ENCODE peak calls at places on chromosomes 2 and 18, in eight cellular contexts. One of them, this sample, is unnamed.

GRCh38 chr18:7070466-7070865 is 47.1 kb downstream of the LAMA1 start:
- DNase-seq in HCT116: no peak
- DNase-seq in kidney: no peak
- DNase-seq in PC-9: no peak
- DNase-seq in lower lobe of right lung: no peak
- DNase-seq in foreskin fibroblast: no peak
- DNase-seq in cardiac fibroblast: no peak
- DNase-seq in AG04449: no peak
- DNase-seq in this sample: no peak

GRCh38 chr2:239602290-239603282 is 201.8 kb upstream of the HDAC4 start:
- DNase-seq in cardiac fibroblast: no peak
- DNase-seq in lower lobe of right lung: peak
- DNase-seq in HCT116: no peak
- DNase-seq in foreskin fibroblast: no peak
- DNase-seq in AG04449: no peak
- DNase-seq in kidney: no peak
- DNase-seq in PC-9: no peak
- DNase-seq in this sample: no peak

GRCh38 chr2:230723363-230723762 is 10.7 kb downstream of the CAB39 start:
- DNase-seq in kidney: no peak
- DNase-seq in PC-9: no peak
- DNase-seq in AG04449: no peak
- DNase-seq in cardiac fibroblast: peak
- DNase-seq in HCT116: no peak
- DNase-seq in lower lobe of right lung: no peak
- DNase-seq in foreskin fibroblast: no peak
- DNase-seq in this sample: no peak

GRCh38 chr2:70887550-70888229 is 48.0 kb upstream of the ATP6V1B1 start:
- DNase-seq in kidney: peak
- DNase-seq in lower lobe of right lung: no peak
- DNase-seq in cardiac fibroblast: no peak
- DNase-seq in AG04449: no peak
- DNase-seq in HCT116: no peak
- DNase-seq in PC-9: no peak
- DNase-seq in foreskin fibroblast: no peak
- DNase-seq in this sample: no peak

GRCh38 chr2:211944572-211944971 is 594.0 kb downstream of the ERBB4 start:
- DNase-seq in kidney: no peak
- DNase-seq in foreskin fibroblast: no peak
- DNase-seq in lower lobe of right lung: no peak
- DNase-seq in AG04449: no peak
- DNase-seq in HCT116: peak
- DNase-seq in cardiac fibroblast: no peak
- DNase-seq in PC-9: no peak
- DNase-seq in this sample: peak

GRCh38 chr2:224892574-224893204 is 149.6 kb downstream of the DOCK10 start:
- DNase-seq in cardiac fibroblast: no peak
- DNase-seq in HCT116: no peak
- DNase-seq in lower lobe of right lung: no peak
- DNase-seq in foreskin fibroblast: no peak
- DNase-seq in PC-9: no peak
- DNase-seq in kidney: no peak
- DNase-seq in AG04449: no peak
- DNase-seq in this sample: no peak

GRCh38 chr2:127355407-127356008 is 32.3 kb downstream of the MAP3K2 start:
- DNase-seq in foreskin fibroblast: no peak
- DNase-seq in kidney: no peak
- DNase-seq in cardiac fibroblast: peak
- DNase-seq in HCT116: peak
- DNase-seq in AG04449: no peak
- DNase-seq in lower lobe of right lung: no peak
- DNase-seq in PC-9: no peak
- DNase-seq in this sample: no peak

GRCh38 chr2:120219291-120219690 is 3.9 kb downstream of the TMEM185B start:
- DNase-seq in AG04449: no peak
- DNase-seq in cardiac fibroblast: no peak
- DNase-seq in lower lobe of right lung: no peak
- DNase-seq in kidney: no peak
- DNase-seq in PC-9: no peak
- DNase-seq in HCT116: no peak
- DNase-seq in foreskin fibroblast: no peak
- DNase-seq in this sample: no peak

GRCh38 chr18:57921708-57922107 is 118.6 kb upstream of the ATP8B1 start:
- DNase-seq in cardiac fibroblast: peak
- DNase-seq in PC-9: no peak
- DNase-seq in HCT116: peak
- DNase-seq in AG04449: no peak
- DNase-seq in lower lobe of right lung: no peak
- DNase-seq in kidney: no peak
- DNase-seq in foreskin fibroblast: no peak
- DNase-seq in this sample: no peak

GRCh38 chr2:77571545-77571944 is 49.4 kb upstream of the LRRTM4 start:
- DNase-seq in AG04449: no peak
- DNase-seq in foreskin fibroblast: no peak
- DNase-seq in kidney: no peak
- DNase-seq in cardiac fibroblast: no peak
- DNase-seq in PC-9: no peak
- DNase-seq in lower lobe of right lung: no peak
- DNase-seq in HCT116: no peak
- DNase-seq in this sample: no peak

GRCh38 chr2:218505754-218506371 is 62.3 kb downstream of the USP37 start:
- DNase-seq in AG04449: no peak
- DNase-seq in kidney: no peak
- DNase-seq in foreskin fibroblast: no peak
- DNase-seq in lower lobe of right lung: no peak
- DNase-seq in PC-9: no peak
- DNase-seq in HCT116: no peak
- DNase-seq in cardiac fibroblast: no peak
- DNase-seq in this sample: no peak

GRCh38 chr2:10514287-10514686 is 66.2 kb upstream of the ODC1 start:
- DNase-seq in AG04449: no peak
- DNase-seq in cardiac fibroblast: no peak
- DNase-seq in HCT116: no peak
- DNase-seq in foreskin fibroblast: no peak
- DNase-seq in kidney: peak
- DNase-seq in PC-9: no peak
- DNase-seq in lower lobe of right lung: no peak
- DNase-seq in this sample: no peak

GRCh38 chr2:118133916-118134315 is 45.6 kb downstream of the INSIG2 start:
- DNase-seq in cardiac fibroblast: no peak
- DNase-seq in lower lobe of right lung: no peak
- DNase-seq in foreskin fibroblast: no peak
- DNase-seq in HCT116: no peak
- DNase-seq in PC-9: peak
- DNase-seq in kidney: no peak
- DNase-seq in AG04449: no peak
- DNase-seq in this sample: no peak

GRCh38 chr18:75319905-75320304 is 107.6 kb downstream of the SMIM21 start:
- DNase-seq in cardiac fibroblast: no peak
- DNase-seq in HCT116: no peak
- DNase-seq in kidney: no peak
- DNase-seq in lower lobe of right lung: no peak
- DNase-seq in foreskin fibroblast: no peak
- DNase-seq in AG04449: no peak
- DNase-seq in PC-9: no peak
- DNase-seq in this sample: no peak

GRCh38 chr18:59517446-59518171 is 158.5 kb upstream of the LMAN1 start:
- DNase-seq in HCT116: no peak
- DNase-seq in kidney: no peak
- DNase-seq in cardiac fibroblast: peak
- DNase-seq in PC-9: no peak
- DNase-seq in foreskin fibroblast: no peak
- DNase-seq in AG04449: no peak
- DNase-seq in lower lobe of right lung: no peak
- DNase-seq in this sample: no peak

GRCh38 chr2:207828361-207829057 is 58.8 kb upstream of the FZD5 start:
- DNase-seq in AG04449: no peak
- DNase-seq in PC-9: peak
- DNase-seq in lower lobe of right lung: no peak
- DNase-seq in kidney: no peak
- DNase-seq in cardiac fibroblast: peak
- DNase-seq in foreskin fibroblast: no peak
- DNase-seq in HCT116: no peak
- DNase-seq in this sample: no peak

DNA sequence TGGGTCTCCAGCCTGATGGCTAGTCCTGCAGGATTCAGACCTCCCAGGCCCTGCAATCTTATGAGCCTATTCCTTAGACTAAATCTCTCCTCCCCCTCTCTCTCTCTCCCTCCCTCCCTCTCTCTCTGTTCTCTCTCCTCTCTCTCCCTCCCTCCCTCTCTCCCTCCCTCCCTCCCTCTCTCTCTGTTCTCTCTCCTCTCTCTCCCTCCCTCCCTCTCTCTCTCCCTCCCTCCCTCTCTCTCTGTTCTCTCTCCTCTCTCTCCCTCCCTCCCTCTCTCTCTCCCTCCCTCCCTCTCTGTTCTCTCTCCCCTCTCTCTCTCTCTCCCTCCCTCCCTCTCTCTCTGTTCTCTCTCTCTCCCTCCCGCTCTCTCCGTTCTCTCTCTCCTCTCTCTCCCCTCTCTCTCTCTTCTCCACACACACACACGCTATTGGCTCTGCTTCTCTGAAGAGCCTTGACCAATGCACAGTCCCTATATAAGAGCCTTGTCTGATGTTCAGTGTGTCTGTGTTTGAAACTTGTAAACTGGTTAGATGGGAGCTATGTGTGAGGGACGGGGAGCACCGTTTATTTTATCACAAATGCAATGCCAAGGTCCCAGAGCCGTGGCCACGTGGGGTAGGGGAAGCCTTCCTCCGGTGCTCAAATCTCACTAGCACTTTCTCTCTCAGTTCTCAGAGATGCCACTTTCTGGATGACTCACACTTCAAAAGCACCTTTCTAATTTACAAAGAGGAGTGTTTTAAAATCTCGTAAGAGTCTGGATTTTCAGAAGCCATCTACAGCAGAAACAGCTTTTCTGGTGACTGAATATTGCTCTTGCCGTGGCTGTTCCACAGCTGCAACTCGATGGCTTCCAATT is 9.4 kb upstream of the PRLH start:
- DNase-seq in cardiac fibroblast: no peak
- DNase-seq in foreskin fibroblast: no peak
- DNase-seq in kidney: peak
- DNase-seq in AG04449: no peak
- DNase-seq in HCT116: no peak
- DNase-seq in PC-9: no peak
- DNase-seq in lower lobe of right lung: no peak
- DNase-seq in this sample: peak
- TF ChIP-seq CTCF in cardiac fibroblast: no peak
- TF ChIP-seq CTCF in foreskin fibroblast: no peak
- TF ChIP-seq CTCF in kidney: no peak
- TF ChIP-seq CTCF in AG04449: no peak
- TF ChIP-seq CTCF in HCT116: no peak
- TF ChIP-seq CTCF in PC-9: no peak
- TF ChIP-seq CTCF in lower lobe of right lung: no peak
- TF ChIP-seq CTCF in this sample: no peak

GRCh38 chr2:180238729-180239128 is 231.6 kb upstream of the CWC22 start:
- DNase-seq in lower lobe of right lung: no peak
- DNase-seq in kidney: no peak
- DNase-seq in cardiac fibroblast: no peak
- DNase-seq in HCT116: no peak
- DNase-seq in PC-9: no peak
- DNase-seq in AG04449: no peak
- DNase-seq in foreskin fibroblast: no peak
- DNase-seq in this sample: no peak
- H3K4me3 ChIP-seq in lower lobe of right lung: no peak
- H3K4me3 ChIP-seq in kidney: no peak
- H3K4me3 ChIP-seq in cardiac fibroblast: no peak
- H3K4me3 ChIP-seq in HCT116: no peak
- H3K4me3 ChIP-seq in PC-9: no peak
- H3K4me3 ChIP-seq in AG04449: no peak
- H3K4me3 ChIP-seq in foreskin fibroblast: no peak
- H3K4me3 ChIP-seq in this sample: no peak

GRCh38 chr2:46231721-46232120 is 65.5 kb upstream of the EPAS1 start:
- DNase-seq in PC-9: no peak
- DNase-seq in foreskin fibroblast: no peak
- DNase-seq in lower lobe of right lung: no peak
- DNase-seq in cardiac fibroblast: no peak
- DNase-seq in HCT116: no peak
- DNase-seq in AG04449: no peak
- DNase-seq in kidney: no peak
- DNase-seq in this sample: no peak

GRCh38 chr2:46230677-46231425 is 66.4 kb upstream of the EPAS1 start:
- DNase-seq in PC-9: no peak
- DNase-seq in foreskin fibroblast: no peak
- DNase-seq in lower lobe of right lung: no peak
- DNase-seq in cardiac fibroblast: no peak
- DNase-seq in AG04449: no peak
- DNase-seq in kidney: no peak
- DNase-seq in HCT116: no peak
- DNase-seq in this sample: no peak

GRCh38 chr2:46227674-46228289 is 69.4 kb upstream of the EPAS1 start:
- DNase-seq in cardiac fibroblast: no peak
- DNase-seq in lower lobe of right lung: no peak
- DNase-seq in PC-9: no peak
- DNase-seq in AG04449: no peak
- DNase-seq in kidney: no peak
- DNase-seq in foreskin fibroblast: no peak
- DNase-seq in HCT116: no peak
- DNase-seq in this sample: no peak

GRCh38 chr2:46229134-46230063 is 67.8 kb upstream of the EPAS1 start:
- DNase-seq in cardiac fibroblast: peak
- DNase-seq in HCT116: no peak
- DNase-seq in PC-9: no peak
- DNase-seq in foreskin fibroblast: no peak
- DNase-seq in AG04449: no peak
- DNase-seq in kidney: no peak
- DNase-seq in lower lobe of right lung: no peak
- DNase-seq in this sample: peak

GRCh38 chr2:46230115-46230571 is 67.1 kb upstream of the EPAS1 start:
- DNase-seq in kidney: no peak
- DNase-seq in HCT116: no peak
- DNase-seq in PC-9: no peak
- DNase-seq in lower lobe of right lung: peak
- DNase-seq in AG04449: no peak
- DNase-seq in cardiac fibroblast: no peak
- DNase-seq in foreskin fibroblast: no peak
- DNase-seq in this sample: no peak
- TF ChIP-seq CTCF in kidney: no peak
- TF ChIP-seq CTCF in HCT116: no peak
- TF ChIP-seq CTCF in PC-9: no peak
- TF ChIP-seq CTCF in lower lobe of right lung: peak
- TF ChIP-seq CTCF in AG04449: no peak
- TF ChIP-seq CTCF in cardiac fibroblast: no peak
- TF ChIP-seq CTCF in foreskin fibroblast: no peak
- TF ChIP-seq CTCF in this sample: peak

DNA sequence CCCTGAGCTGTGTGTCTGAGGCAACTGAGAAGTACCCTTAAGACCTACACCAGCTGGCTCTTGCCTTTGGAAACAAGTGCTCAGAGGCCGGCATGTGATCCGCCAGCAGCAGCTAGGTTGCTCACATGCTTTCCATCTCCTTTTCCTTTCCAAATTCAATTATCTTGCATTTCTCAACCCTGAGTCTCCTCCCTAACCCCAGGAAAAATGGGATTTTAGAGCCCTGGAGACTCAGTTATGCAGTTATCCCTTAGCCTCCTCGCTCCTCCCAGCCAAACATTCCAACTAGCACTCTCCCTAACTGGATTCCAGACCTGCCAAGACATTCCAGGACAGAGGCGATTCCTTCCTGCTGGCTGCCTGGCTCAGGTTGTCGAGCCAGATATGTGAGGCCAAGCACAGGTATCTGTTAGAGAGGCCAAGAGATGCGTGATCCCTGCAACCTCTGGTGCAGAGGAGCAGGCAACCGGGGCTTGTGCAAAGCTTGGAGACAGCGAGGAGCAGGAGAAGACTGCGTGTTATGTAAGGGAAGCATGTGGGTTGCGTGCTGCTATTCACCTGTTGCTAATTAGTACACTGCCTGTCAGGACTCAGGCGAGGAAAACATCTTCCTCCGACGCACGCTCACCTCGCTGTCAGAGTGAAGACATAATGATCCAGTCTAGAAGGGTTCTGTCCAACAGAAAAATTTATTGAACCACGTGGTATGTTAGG is 102.7 kb downstream of the HNRNPLL start:
- DNase-seq in kidney: no peak
- DNase-seq in HCT116: no peak
- DNase-seq in PC-9: no peak
- DNase-seq in cardiac fibroblast: no peak
- DNase-seq in foreskin fibroblast: no peak
- DNase-seq in lower lobe of right lung: no peak
- DNase-seq in AG04449: no peak
- DNase-seq in this sample: no peak
- H3K4me3 ChIP-seq in kidney: no peak
- H3K4me3 ChIP-seq in HCT116: no peak
- H3K4me3 ChIP-seq in PC-9: no peak
- H3K4me3 ChIP-seq in cardiac fibroblast: no peak
- H3K4me3 ChIP-seq in foreskin fibroblast: no peak
- H3K4me3 ChIP-seq in lower lobe of right lung: no peak
- H3K4me3 ChIP-seq in AG04449: no peak
- H3K4me3 ChIP-seq in this sample: no peak

This sample was measured in GM12864.